ENCODE peak calls at places on chromosomes 3 and 15, in six cellular contexts. K is Kasumi-1, J is IMR-90, M is HEK293T, R is retina, D is heart left ventricle. Q is an unnamed sample.

GRCh38 chr15:70356062-70356860 is 258.5 kb upstream of the TLE3 start:
- DNase-seq in K (no peak), J (no peak), M (no peak), R (no peak), D (peak; percentile 27), Q (no peak)

GRCh38 chr3:71585891-71586809 is 2.6 kb upstream of the FOXP1 start:
- DNase-seq in K (peak; percentile 73), J (peak; percentile 66), M (no peak), R (peak; percentile 33), D (no peak), Q (no peak)

GRCh38 chr3:105401691-105402149 is 35.0 kb downstream of the ALCAM start:
- DNase-seq in K (no peak), J (peak; percentile 37), M (no peak), R (no peak), D (no peak), Q (no peak)

GRCh38 chr3:81043660-81044199 is 717.7 kb downstream of the GBE1 start:
- DNase-seq in K (no peak), J (no peak), M (no peak), R (no peak), D (no peak), Q (no peak)

GRCh38 chr3:104711435-104711834 is 655.3 kb upstream of the ALCAM start:
- DNase-seq in K (no peak), J (no peak), M (no peak), R (no peak), D (no peak), Q (no peak)

GRCh38 chr3:15795563-15796308 is 2.0 kb downstream of the ANKRD28 start:
- DNase-seq in K (peak; percentile 72), J (peak; percentile 68), M (no peak), R (no peak), D (no peak), Q (no peak)

GRCh38 chr3:64278631-64279030 is 53.4 kb upstream of the PRICKLE2 start:
- DNase-seq in K (no peak), J (peak; percentile 50), M (no peak), R (no peak), D (no peak), Q (no peak)

GRCh38 chr3:14200276-14200675 is 21.7 kb downstream of the LSM3 start:
- DNase-seq in K (no peak), J (peak; percentile 40), M (no peak), R (no peak), D (no peak), Q (no peak)

GRCh38 chr3:111763968-111764367 is 95.1 kb upstream of the PHLDB2 start:
- DNase-seq in K (no peak), J (peak; percentile 82), M (no peak), R (no peak), D (no peak), Q (no peak)

GRCh38 chr3:187954486-187955075 is 199.4 kb upstream of the LPP start:
- DNase-seq in K (no peak), J (peak; percentile 90), M (no peak), R (no peak), D (no peak), Q (no peak)

GRCh38 chr15:39961051-39961450 is 27.1 kb downstream of the EIF2AK4 start:
- DNase-seq in K (no peak), J (peak; percentile 7), M (no peak), R (no peak), D (no peak), Q (no peak)

GRCh38 chr15:67013696-67014095 is 51.7 kb upstream of the SMAD3 start:
- DNase-seq in K (peak; percentile 82), J (peak; percentile 80), M (no peak), R (no peak), D (peak; percentile 72), Q (no peak)

GRCh38 chr3:147945968-147946519 is 536.9 kb downstream of the ZIC1 start:
- DNase-seq in K (peak; percentile 48), J (peak; percentile 95), M (peak; percentile 19), R (no peak), D (peak; percentile 54), Q (no peak)

GRCh38 chr15:78012643-78013077 is 64.9 kb downstream of the TBC1D2B start:
- DNase-seq in K (no peak), J (no peak), M (no peak), R (no peak), D (no peak), Q (no peak)

GRCh38 chr3:112647122-112647521 is 6.2 kb upstream of the CCDC80 start:
- DNase-seq in K (no peak), J (peak; percentile 85), M (no peak), R (no peak), D (no peak), Q (no peak)

GRCh38 chr3:39753361-39753760 is 56.0 kb upstream of the MYRIP start:
- DNase-seq in K (no peak), J (no peak), M (no peak), R (peak; percentile 25), D (no peak), Q (no peak)

GRCh38 chr3:98339031-98339430 is 14.6 kb upstream of the OR5K4 start:
- DNase-seq in K (no peak), J (no peak), M (no peak), R (no peak), D (no peak), Q (no peak)

GRCh38 chr3:20683912-20684311 is 497.9 kb upstream of the SGO1 start:
- DNase-seq in K (no peak), J (peak; percentile 47), M (no peak), R (no peak), D (peak; percentile 26), Q (no peak)

GRCh38 chr3:59189561-59190338 is 139.9 kb upstream of the CFAP20DC start:
- DNase-seq in K (no peak), J (peak; percentile 5), M (no peak), R (no peak), D (no peak), Q (no peak)

GRCh38 chr15:62125763-62126162 is 39.3 kb downstream of the C2CD4B start:
- DNase-seq in K (peak; percentile 1), J (peak; percentile 50), M (peak; percentile 25), R (no peak), D (no peak), Q (no peak)

GRCh38 chr15:71476823-71477222 is 333.5 kb upstream of the NR2E3 start:
- DNase-seq in K (no peak), J (no peak), M (no peak), R (no peak), D (no peak), Q (no peak)

GRCh38 chr3:32428092-32429068 is 36.7 kb downstream of the CMTM7 start:
- DNase-seq in K (peak; percentile 75), J (no peak), M (no peak), R (no peak), D (no peak), Q (no peak)

GRCh38 chr3:121629601-121630000 is 31.1 kb downstream of the HCLS1 start:
- DNase-seq in K (no peak), J (no peak), M (no peak), R (no peak), D (peak; percentile 40), Q (no peak)

GRCh38 chr3:160637081-160637480 is 39.9 kb upstream of the ARL14 start:
- DNase-seq in K (no peak), J (no peak), M (no peak), R (no peak), D (no peak), Q (no peak)

GRCh38 chr3:13391308-13391707 is 28.8 kb downstream of the NUP210 start:
- DNase-seq in K (no peak), J (no peak), M (no peak), R (no peak), D (no peak), Q (no peak)

GRCh38 chr15:89452330-89452836 is 44.0 kb downstream of the RHCG start:
- DNase-seq in K (no peak), J (no peak), M (no peak), R (no peak), D (no peak), Q (no peak)

GRCh38 chr3:126346466-126346865 is 10.7 kb downstream of the KLF15 start:
- DNase-seq in K (no peak), J (no peak), M (no peak), R (no peak), D (no peak), Q (no peak)

GRCh38 chr15:35595656-35596055 is 49.7 kb upstream of the DPH6 start:
- DNase-seq in K (no peak), J (no peak), M (no peak), R (no peak), D (no peak), Q (no peak)

GRCh38 chr3:138265745-138266144 is 63.9 kb downstream of the NME9 start:
- DNase-seq in K (no peak), J (no peak), M (no peak), R (no peak), D (no peak), Q (no peak)

GRCh38 chr3:14418670-14419250 is 16.4 kb downstream of the SLC6A6 start:
- DNase-seq in K (peak; percentile 72), J (no peak), M (no peak), R (no peak), D (peak; percentile 50), Q (peak; percentile 88)

GRCh38 chr15:99707481-99708270 is 25.6 kb downstream of the LYSMD4 start:
- DNase-seq in K (no peak), J (peak; percentile 72), M (no peak), R (no peak), D (no peak), Q (no peak)

GRCh38 chr3:12758025-12758830 is 831 bp downstream of the TMEM40 start:
- DNase-seq in K (no peak), J (peak; percentile 67), M (no peak), R (no peak), D (peak; percentile 51), Q (no peak)

GRCh38 chr15:99123706-99124451 is 19.0 kb downstream of the SYNM start:
- DNase-seq in K (peak; percentile 85), J (peak; percentile 96), M (peak; percentile 73), R (peak; percentile 85), D (peak; percentile 90), Q (peak; percentile 11)

GRCh38 chr15:22933641-22934061 is 46.5 kb downstream of the CYFIP1 start:
- DNase-seq in K (no peak), J (peak; percentile 14), M (no peak), R (no peak), D (no peak), Q (no peak)

GRCh38 chr15:100910556-100910955 is 8.6 kb upstream of the LRRK1 start:
- DNase-seq in K (no peak), J (no peak), M (no peak), R (no peak), D (no peak), Q (no peak)

GRCh38 chr3:138441742-138442141 is 7.3 kb downstream of the ESYT3 start:
- DNase-seq in K (no peak), J (peak; percentile 31), M (no peak), R (no peak), D (no peak), Q (no peak)

Q was measured in HL-60.